ENCODE peak calls at places on chromosomes 12 and 14, in eight cellular contexts. H, W, D, Q, P, S, F and C are unnamed samples.

GRCh38 chr14:105253329-105253682 is 5.0 kb downstream of the BTBD6 start:
- DNase-seq in Q (no peak), H (no peak), F (no peak), S (no peak), P (no peak), D (no peak), W (no peak), C (no peak)

GRCh38 chr14:33617154-33617553 is 333.7 kb downstream of the EGLN3 start:
- DNase-seq in F (no peak), S (no peak), H (peak; percentile 87), W (peak; percentile 88), P (no peak), D (no peak), Q (no peak), C (no peak)

GRCh38 chr14:75720828-75721227 is 59.8 kb downstream of the TTLL5 start:
- DNase-seq in Q (peak; percentile 22), H (peak; percentile 3), P (no peak), D (no peak), S (no peak), F (no peak), W (peak; percentile 43), C (no peak)

GRCh38 chr14:45212231-45212630 is 40.8 kb downstream of the MIS18BP1 start:
- DNase-seq in P (no peak), F (no peak), D (no peak), H (no peak), Q (no peak), S (no peak), W (no peak), C (no peak)

GRCh38 chr14:94021001-94021400 is 5.1 kb upstream of the OTUB2 start:
- DNase-seq in W (peak; percentile 53), Q (no peak), D (no peak), H (no peak), F (peak; percentile 52), P (no peak), S (no peak), C (no peak)

GRCh38 chr12:47068539-47068938 is 10.9 kb upstream of the PCED1B start:
- DNase-seq in Q (no peak), F (no peak), P (no peak), H (peak; percentile 24), W (peak; percentile 64), D (no peak), S (no peak), C (no peak)

GRCh38 chr12:51591020-51591901 is at the start of gene SCN8A:
- DNase-seq in D (peak; percentile 24), W (peak; percentile 22), Q (peak; percentile 53), H (peak; percentile 74), F (peak; percentile 68), S (peak; percentile 92), P (peak; percentile 28), C (no peak)

GRCh38 chr14:98835825-98836100 is 436.2 kb downstream of the BCL11B start:
- DNase-seq in P (no peak), W (no peak), Q (no peak), H (no peak), D (no peak), F (no peak), S (no peak), C (no peak)